ENCODE peak calls at places on chromosomes 2 and 18, in ten cellular contexts. N is heart right ventricle, C is AG04449, L is colonic mucosa, D is left lung, X is bronchial epithelial cell, M is cardiac muscle cell, V is esophagus squamous epithelium, F is fibroblast of the aortic adventitia, J is upper lobe of right lung. P is an unnamed sample.

GRCh38 chr18:58953627-58954026 is 89.0 kb downstream of the ZNF532 start:
- DNase-seq in J (no peak), L (no peak), F (no peak), X (no peak), C (no peak), V (no peak), M (peak; percentile 71), D (no peak), N (peak; percentile 45), P (no peak)

GRCh38 chr2:68320118-68320641 is 431 bp upstream of the CNRIP1 start:
- DNase-seq in X (peak; percentile 70), J (no peak), C (no peak), F (peak; percentile 11), V (no peak), M (peak; percentile 58), L (peak; percentile 23), D (no peak), N (no peak), P (no peak)

GRCh38 chr2:535222-535621 is 142.0 kb downstream of the TMEM18 start:
- DNase-seq in L (no peak), M (no peak), J (no peak), X (peak; percentile 4), F (no peak), V (no peak), N (no peak), C (no peak), D (no peak), P (no peak)

GRCh38 chr2:30180230-30180629 is 33.4 kb downstream of the YPEL5 start:
- DNase-seq in M (no peak), X (no peak), C (no peak), L (no peak), F (no peak), N (peak; percentile 72), J (no peak), D (no peak), V (no peak), P (no peak)

GRCh38 chr2:237270556-237270955 is 143.4 kb downstream of the COL6A3 start:
- DNase-seq in F (peak; percentile 48), C (no peak), N (no peak), V (no peak), X (no peak), L (no peak), J (no peak), D (no peak), M (no peak), P (no peak)

GRCh38 chr2:170235860-170236638 is 58.1 kb downstream of the MYO3B start:
- DNase-seq in F (peak; percentile 57), V (no peak), C (no peak), N (no peak), M (peak; percentile 66), L (no peak), X (peak; percentile 45), D (no peak), J (no peak), P (no peak)

GRCh38 chr2:42872736-42873135 is 80.4 kb upstream of the HAAO start:
- DNase-seq in F (peak; percentile 88), L (no peak), X (no peak), J (no peak), C (no peak), D (no peak), N (no peak), M (no peak), V (no peak), P (no peak)

GRCh38 chr2:221025397-221025796 is 546.7 kb downstream of the EPHA4 start:
- DNase-seq in M (no peak), X (peak; percentile 45), C (no peak), N (no peak), F (no peak), L (no peak), V (no peak), J (no peak), D (no peak), P (no peak)

GRCh38 chr2:69741281-69742169 is at the start of gene ANXA4:
- DNase-seq in N (peak; percentile 76), X (peak; percentile 81), L (peak; percentile 96), M (peak; percentile 52), F (peak; percentile 73), V (peak; percentile 9), D (peak; percentile 96), C (no peak), J (peak; percentile 95), P (peak; percentile 80)

GRCh38 chr2:232327089-232328037 is 51.2 kb upstream of the ALPP start:
- DNase-seq in D (peak; percentile 94), F (peak; percentile 59), V (no peak), X (peak; percentile 48), M (peak; percentile 64), C (no peak), L (peak; percentile 84), N (peak; percentile 71), J (peak; percentile 84), P (peak; percentile 88)

GRCh38 chr18:38033282-38033681 is 467.7 kb upstream of the CELF4 start:
- DNase-seq in C (no peak), J (no peak), L (no peak), M (no peak), D (no peak), V (no peak), X (peak; percentile 87), F (no peak), N (no peak), P (no peak)

GRCh38 chr2:130152816-130153595 is 8.1 kb upstream of the CCDC74B start:
- DNase-seq in M (no peak), D (peak; percentile 54), V (no peak), J (peak; percentile 46), F (no peak), L (no peak), N (no peak), C (no peak), X (no peak), P (no peak)

GRCh38 chr2:202122167-202122540 is 49.1 kb downstream of the KIAA2012 start:
- DNase-seq in F (no peak), J (no peak), X (no peak), C (no peak), L (no peak), V (no peak), D (no peak), N (no peak), M (no peak), P (no peak)
- TF ChIP-seq CTCF in F (no peak), J (no peak), X (no peak), C (no peak), L (no peak), V (no peak), D (no peak), N (no peak), M (no peak), P (no peak)

GRCh38 chr2:172704072-172704936 is 31.3 kb upstream of the RAPGEF4 start:
- DNase-seq in N (no peak), J (no peak), X (peak; percentile 40), L (no peak), V (no peak), C (no peak), D (no peak), M (peak; percentile 55), F (peak; percentile 28), P (no peak)

GRCh38 chr2:172698041-172698863 is 37.4 kb upstream of the RAPGEF4 start:
- DNase-seq in X (peak; percentile 94), D (no peak), M (no peak), C (peak; percentile 84), F (peak; percentile 71), V (no peak), L (no peak), J (no peak), N (no peak), P (no peak)

GRCh38 chr2:172701250-172701649 is 34.4 kb upstream of the RAPGEF4 start:
- DNase-seq in J (no peak), M (no peak), X (peak; percentile 95), L (no peak), N (no peak), C (peak; percentile 33), D (no peak), V (no peak), F (peak; percentile 66), P (no peak)

GRCh38 chr2:172705352-172705751 is 30.3 kb upstream of the RAPGEF4 start:
- DNase-seq in J (no peak), D (no peak), L (no peak), F (no peak), V (no peak), X (no peak), N (no peak), C (no peak), M (no peak), P (no peak)

GRCh38 chr2:172702451-172702850 is 33.2 kb upstream of the RAPGEF4 start:
- DNase-seq in D (no peak), M (no peak), X (no peak), L (no peak), C (no peak), V (no peak), J (no peak), N (no peak), F (peak; percentile 57), P (no peak)
- TF ChIP-seq CTCF in D (no peak), M (no peak), X (no peak), L (no peak), C (no peak), V (no peak), J (no peak), N (no peak), F (no peak), P (no peak)

DNA sequence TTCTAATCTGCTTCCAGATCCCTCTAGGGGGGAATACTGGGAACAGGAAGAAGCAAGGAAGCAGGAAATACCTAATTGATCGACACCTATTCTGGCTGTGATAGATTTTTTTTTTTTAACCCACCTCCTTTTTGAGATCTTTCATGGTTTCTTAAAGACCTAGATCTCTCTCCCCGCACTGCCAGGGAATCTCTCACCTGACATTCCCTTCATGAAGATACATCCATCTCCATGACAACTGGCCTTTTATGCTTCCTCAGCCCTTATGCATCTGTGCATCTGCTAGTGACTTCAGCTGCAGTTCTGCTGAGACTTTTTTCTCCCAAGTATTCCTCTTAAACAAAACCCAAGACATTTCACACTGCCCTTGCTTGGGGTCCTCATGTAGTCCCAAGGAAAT is 21.1 kb upstream of the CPO start:
- DNase-seq in V (no peak), N (no peak), X (no peak), D (no peak), F (no peak), J (no peak), M (no peak), C (no peak), L (no peak), P (no peak)
- TF ChIP-seq CTCF in V (no peak), N (no peak), X (no peak), D (no peak), F (no peak), J (no peak), M (no peak), C (no peak), L (no peak), P (no peak)

DNA sequence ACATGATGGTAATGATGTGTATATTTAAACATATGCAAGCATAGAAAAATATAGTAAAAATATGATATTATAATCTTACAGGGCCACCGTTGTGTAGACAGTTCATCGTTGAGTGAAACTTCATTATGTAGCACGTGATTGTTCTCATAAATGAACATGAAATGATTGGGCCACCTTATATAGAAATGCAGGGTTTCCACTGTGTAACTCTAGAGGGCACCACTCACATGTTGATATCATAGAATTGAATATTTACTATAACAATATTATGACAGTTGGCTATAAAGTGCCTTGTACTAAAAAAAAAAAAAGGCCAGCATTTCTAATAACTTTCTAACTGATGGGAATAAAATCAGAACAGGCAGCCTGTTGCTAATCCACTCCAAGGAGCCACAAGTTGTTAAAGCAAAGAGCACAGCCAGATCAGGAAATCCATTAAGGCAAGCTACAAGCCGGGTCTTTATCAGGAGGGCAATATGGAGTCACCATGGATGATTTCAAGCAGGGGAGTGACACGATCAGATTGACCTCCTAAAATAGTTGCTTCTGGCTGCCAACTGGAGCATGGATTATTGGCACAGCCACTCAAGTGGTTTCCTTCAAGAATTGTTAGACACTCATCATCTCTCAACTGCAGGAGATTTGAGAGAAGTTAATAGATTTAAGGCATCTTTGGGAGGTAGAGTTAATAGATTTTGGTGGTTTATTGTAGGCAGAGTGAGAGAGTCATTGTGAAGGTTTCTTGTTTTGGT is 16.7 kb downstream of the IL1F10 start:
- DNase-seq in M (no peak), F (peak; percentile 44), N (no peak), X (peak; percentile 72), V (no peak), L (no peak), J (no peak), D (no peak), C (no peak), P (no peak)
- TF ChIP-seq CTCF in M (peak; percentile 52), F (peak; percentile 61), N (peak; percentile 36), X (peak; percentile 43), V (peak; percentile 50), L (peak; percentile 30), J (peak; percentile 44), D (peak; percentile 28), C (peak; percentile 7), P (peak; percentile 48)

P was measured in type B pancreatic cell.